ENCODE peak calls at places on chromosomes 7 and 10, in four cellular contexts. One of them, this sample, is unnamed.

GRCh38 chr7:47282790-47283496 is 299.0 kb downstream of the TNS3 start:
- ATAC-seq in body of pancreas: no peak
- ATAC-seq in naive thymus-derived CD8-positive, alpha-beta T cell: no peak
- ATAC-seq in GM23338: no peak
- ATAC-seq in this sample: no peak

GRCh38 chr7:50492770-50493519 is 42.8 kb upstream of the FIGNL1 start:
- ATAC-seq in body of pancreas: no peak
- ATAC-seq in GM23338: peak; percentile 59
- ATAC-seq in naive thymus-derived CD8-positive, alpha-beta T cell: no peak
- ATAC-seq in this sample: no peak

GRCh38 chr7:5450549-5451327 is 27.1 kb upstream of the TNRC18 start:
- ATAC-seq in naive thymus-derived CD8-positive, alpha-beta T cell: peak; percentile 94
- ATAC-seq in GM23338: peak; percentile 88
- ATAC-seq in body of pancreas: peak; percentile 62
- ATAC-seq in this sample: peak; percentile 43

GRCh38 chr10:118500477-118501104 is 94.9 kb downstream of the PRLHR start:
- ATAC-seq in body of pancreas: no peak
- ATAC-seq in GM23338: no peak
- ATAC-seq in naive thymus-derived CD8-positive, alpha-beta T cell: no peak
- ATAC-seq in this sample: no peak

GRCh38 chr10:66892833-66893232 is 33.0 kb upstream of the LRRTM3 start:
- ATAC-seq in naive thymus-derived CD8-positive, alpha-beta T cell: no peak
- ATAC-seq in GM23338: peak; percentile 45
- ATAC-seq in body of pancreas: no peak
- ATAC-seq in this sample: no peak

GRCh38 chr10:11993834-11994468 is 48.7 kb downstream of the UPF2 start:
- ATAC-seq in naive thymus-derived CD8-positive, alpha-beta T cell: no peak
- ATAC-seq in body of pancreas: no peak
- ATAC-seq in GM23338: no peak
- ATAC-seq in this sample: peak; percentile 63

GRCh38 chr7:155590215-155591023 is 44.1 kb upstream of the CNPY1 start:
- ATAC-seq in GM23338: peak; percentile 34
- ATAC-seq in body of pancreas: peak; percentile 30
- ATAC-seq in naive thymus-derived CD8-positive, alpha-beta T cell: no peak
- ATAC-seq in this sample: no peak

GRCh38 chr7:148819697-148820332 is 64.3 kb downstream of the EZH2 start:
- ATAC-seq in GM23338: no peak
- ATAC-seq in body of pancreas: no peak
- ATAC-seq in naive thymus-derived CD8-positive, alpha-beta T cell: no peak
- ATAC-seq in this sample: no peak

GRCh38 chr7:157284229-157285014 is 52.4 kb upstream of the DNAJB6 start:
- ATAC-seq in naive thymus-derived CD8-positive, alpha-beta T cell: no peak
- ATAC-seq in GM23338: no peak
- ATAC-seq in body of pancreas: no peak
- ATAC-seq in this sample: no peak

GRCh38 chr10:32983333-32983909 is 25.4 kb upstream of the ITGB1 start:
- ATAC-seq in naive thymus-derived CD8-positive, alpha-beta T cell: no peak
- ATAC-seq in body of pancreas: no peak
- ATAC-seq in GM23338: no peak
- ATAC-seq in this sample: no peak

GRCh38 chr7:957418-958220 is 3.1 kb upstream of the ADAP1 start:
- ATAC-seq in body of pancreas: no peak
- ATAC-seq in GM23338: peak; percentile 49
- ATAC-seq in naive thymus-derived CD8-positive, alpha-beta T cell: no peak
- ATAC-seq in this sample: no peak

GRCh38 chr7:42154168-42154567 is 82.8 kb downstream of the GLI3 start:
- ATAC-seq in body of pancreas: no peak
- ATAC-seq in GM23338: no peak
- ATAC-seq in naive thymus-derived CD8-positive, alpha-beta T cell: no peak
- ATAC-seq in this sample: no peak

GRCh38 chr10:112819231-112819630 is 130.8 kb upstream of the TCF7L2 start:
- ATAC-seq in body of pancreas: no peak
- ATAC-seq in naive thymus-derived CD8-positive, alpha-beta T cell: no peak
- ATAC-seq in GM23338: no peak
- ATAC-seq in this sample: no peak

GRCh38 chr10:88227342-88228018 is 355.6 kb downstream of the RNLS start:
- ATAC-seq in naive thymus-derived CD8-positive, alpha-beta T cell: no peak
- ATAC-seq in GM23338: peak; percentile 63
- ATAC-seq in body of pancreas: peak; percentile 54
- ATAC-seq in this sample: no peak

GRCh38 chr10:7817984-7818294 is 366 bp upstream of the TAF3 start:
- ATAC-seq in body of pancreas: peak; percentile 47
- ATAC-seq in GM23338: peak; percentile 11
- ATAC-seq in naive thymus-derived CD8-positive, alpha-beta T cell: no peak
- ATAC-seq in this sample: peak; percentile 32

GRCh38 chr7:142749218-142749993 is at the start of gene PRSS1:
- ATAC-seq in naive thymus-derived CD8-positive, alpha-beta T cell: no peak
- ATAC-seq in GM23338: no peak
- ATAC-seq in body of pancreas: peak; percentile 63
- ATAC-seq in this sample: no peak

GRCh38 chr10:70106958-70107791 is 25.4 kb downstream of the AIFM2 start:
- ATAC-seq in body of pancreas: no peak
- ATAC-seq in GM23338: peak; percentile 95
- ATAC-seq in naive thymus-derived CD8-positive, alpha-beta T cell: no peak
- ATAC-seq in this sample: peak; percentile 68

GRCh38 chr7:39353615-39354376 is 212.4 kb upstream of the YAE1 start:
- ATAC-seq in naive thymus-derived CD8-positive, alpha-beta T cell: no peak
- ATAC-seq in body of pancreas: peak; percentile 84
- ATAC-seq in GM23338: peak; percentile 93
- ATAC-seq in this sample: no peak

This sample was measured in stimulated activated memory B cell treated with anti-CD40 and anti-IgM and Interleukin-4, amounts not matched to agents 10 μg/mL and 1 μg/mL and 100 μg/mL, for 72 hours.